ENCODE peak calls at places on chromosome 11, in four cellular contexts. P, V, Q and E are unnamed samples. For H3K4me1 and H3K9me3, the result is how much of the 10 kb centered on the place peaks cover.

GRCh38 chr11:68302256-68303054 is 9.9 kb upstream of the LRP5 start:
- DNase-seq in P (peak), V (peak), Q (peak), E (no peak)

GRCh38 chr11:47056261-47056915 is 119.8 kb downstream of the CSTPP1 start:
- DNase-seq in P (no peak), V (no peak), Q (peak), E (no peak)

GRCh38 chr11:86818466-86819282 is 18.3 kb downstream of the PRSS23 start:
- DNase-seq in P (peak), V (no peak), Q (peak), E (peak)

GRCh38 chr11:118438314-118438931 is 2.1 kb downstream of the KMT2A start:
- DNase-seq in P (peak), V (peak), Q (no peak), E (peak)

GRCh38 chr11:128305588-128305987 is 281.8 kb downstream of the ETS1 start:
- DNase-seq in P (no peak), V (no peak), Q (no peak), E (peak)

GRCh38 chr11:100855466-100856067 is 168.5 kb downstream of the ARHGAP42 start:
- DNase-seq in P (no peak), V (no peak), Q (peak), E (no peak)

GRCh38 chr11:77135069-77135468 is 7.0 kb downstream of the MYO7A start:
- DNase-seq in P (no peak), V (no peak), Q (no peak), E (no peak)

GRCh38 chr11:29324328-29324727 is 692.5 kb downstream of the KCNA4 start:
- DNase-seq in P (no peak), V (no peak), Q (no peak), E (no peak)

GRCh38 chr11:1126935-1127663 is 30.7 kb upstream of the MUC5AC start:
- DNase-seq in P (no peak), V (peak), Q (no peak), E (no peak)

GRCh38 chr11:74321487-74322188 is 10.2 kb upstream of the P4HA3 start:
- DNase-seq in P (peak), V (no peak), Q (no peak), E (no peak)

GRCh38 chr11:82883853-82884252 is 16.4 kb downstream of the PRCP start:
- DNase-seq in P (peak), V (no peak), Q (no peak), E (no peak)

GRCh38 chr11:69449320-69450063 is 32.0 kb upstream of the LINC01488 start:
- DNase-seq in P (peak), V (peak), Q (peak), E (no peak)

GRCh38 chr11:48012051-48012391 is 31.7 kb downstream of the PTPRJ start:
- DNase-seq in P (no peak), V (no peak), Q (no peak), E (peak)

GRCh38 chr11:128696930-128697329 is 3.1 kb downstream of the FLI1 start:
- DNase-seq in P (no peak), V (no peak), Q (no peak), E (no peak)

GRCh38 chr11:125871391-125872137 is 15.9 kb upstream of the HYLS1 start:
- DNase-seq in P (peak), V (no peak), Q (no peak), E (no peak)

GRCh38 chr11:15863411-15863810 is 492.9 kb downstream of the SOX6 start:
- DNase-seq in P (no peak), V (no peak), Q (no peak), E (no peak)

GRCh38 chr11:67410369-67410831 is 5.1 kb upstream of the CARNS1 start:
- DNase-seq in P (no peak), V (no peak), Q (no peak), E (no peak)

GRCh38 chr11:117907276-117908110 is 21.7 kb downstream of the TMPRSS13 start:
- DNase-seq in P (peak), V (peak), Q (peak), E (peak)

GRCh38 chr11:81707881-81708280 is 1025.8 kb downstream of the FAM181B start:
- DNase-seq in P (no peak), V (no peak), Q (no peak), E (no peak)

GRCh38 chr11:2402890-2403645 is 2.5 kb downstream of the TSSC4 start:
- DNase-seq in P (no peak), V (no peak), Q (no peak), E (no peak)

GRCh38 chr11:60887531-60887930 is 18.9 kb downstream of the PRPF19 start:
- DNase-seq in P (peak), V (no peak), Q (no peak), E (peak)

GRCh38 chr11:102516179-102516578 is 14.4 kb downstream of the MMP7 start:
- DNase-seq in P (no peak), V (no peak), Q (no peak), E (no peak)

GRCh38 chr11:111912535-111912934 is at the start of gene HSPB2:
- DNase-seq in P (no peak), V (peak), Q (no peak), E (no peak)

GRCh38 chr11:131653244-131653643 is 282.8 kb downstream of the NTM start:
- DNase-seq in P (no peak), V (no peak), Q (no peak), E (no peak)

GRCh38 chr11:19441752-19442553 is 201.2 kb upstream of the E2F8 start:
- DNase-seq in P (peak), V (no peak), Q (peak), E (no peak)

DNA sequence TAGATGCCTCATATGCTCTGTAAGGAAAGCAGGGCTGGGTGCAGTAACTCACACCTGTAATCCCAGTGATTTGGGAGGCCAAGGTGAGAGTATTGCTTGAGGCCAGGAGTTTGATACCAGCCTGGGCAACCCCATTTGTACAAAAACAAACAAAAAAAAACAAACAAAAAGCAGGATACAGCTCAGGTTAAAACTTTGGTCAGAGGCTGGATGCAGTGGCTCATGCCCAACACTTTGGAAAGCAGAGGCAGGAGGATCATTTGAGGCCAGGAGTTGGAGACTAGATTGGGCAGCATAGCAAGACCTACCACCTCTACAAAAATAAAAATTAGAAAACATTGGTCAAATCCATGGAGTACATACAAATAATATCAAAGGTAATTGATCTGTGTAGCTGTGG is 7.9 kb downstream of the CUL5 start:
- DNase-seq in P (no peak), V (no peak), Q (no peak), E (no peak)
- H3K4me1 ChIP-seq in P (under half), V (under half), Q (under half), E (under half)

GRCh38 chr11:108207683-108208060 is 14.8 kb downstream of the NPAT start:
- DNase-seq in P (no peak), V (no peak), Q (no peak), E (no peak)

GRCh38 chr11:108213784-108214183 is 8.7 kb downstream of the NPAT start:
- DNase-seq in P (no peak), V (no peak), Q (no peak), E (no peak)

GRCh38 chr11:108206171-108206570 is 16.3 kb downstream of the NPAT start:
- DNase-seq in P (no peak), V (peak), Q (no peak), E (no peak)

GRCh38 chr11:108206969-108207682 is 15.3 kb downstream of the NPAT start:
- DNase-seq in P (no peak), V (no peak), Q (no peak), E (no peak)

DNA sequence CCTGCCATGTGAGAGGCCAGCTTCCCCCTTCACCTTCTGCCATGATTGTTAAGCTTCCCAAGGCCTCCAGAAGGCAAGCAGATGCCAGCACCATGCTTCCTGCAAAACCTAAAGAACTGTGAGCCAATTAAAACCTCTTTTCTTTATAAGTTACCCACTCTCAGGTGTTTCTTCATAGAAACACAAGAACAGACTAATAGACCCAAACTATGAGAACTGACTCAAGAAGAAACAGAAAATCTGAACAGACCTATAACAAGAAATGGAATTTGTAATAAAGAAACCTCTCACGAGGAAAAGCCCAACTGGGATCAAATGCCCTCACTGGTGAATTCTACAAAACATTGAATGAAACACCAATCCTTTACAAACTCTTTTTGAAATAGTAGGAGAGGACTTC is 12.0 kb downstream of the NPAT start:
- DNase-seq in P (no peak), V (no peak), Q (no peak), E (no peak)
- H3K9me3 ChIP-seq in P (under half), V (under half), Q (under half), E (under half)

GRCh38 chr11:36408476-36409136 is 101.5 kb downstream of the TRAF6 start:
- DNase-seq in P (no peak), V (no peak), Q (no peak), E (no peak)
- H3K27ac ChIP-seq in P (no peak), V (no peak), Q (no peak), E (no peak)

GRCh38 chr11:112972399-112973115 is 11.3 kb downstream of the NCAM1 start:
- DNase-seq in P (no peak), V (no peak), Q (no peak), E (no peak)
- H3K4me1 ChIP-seq in P (under half), V (under half), Q (under half), E (under half)

DNA sequence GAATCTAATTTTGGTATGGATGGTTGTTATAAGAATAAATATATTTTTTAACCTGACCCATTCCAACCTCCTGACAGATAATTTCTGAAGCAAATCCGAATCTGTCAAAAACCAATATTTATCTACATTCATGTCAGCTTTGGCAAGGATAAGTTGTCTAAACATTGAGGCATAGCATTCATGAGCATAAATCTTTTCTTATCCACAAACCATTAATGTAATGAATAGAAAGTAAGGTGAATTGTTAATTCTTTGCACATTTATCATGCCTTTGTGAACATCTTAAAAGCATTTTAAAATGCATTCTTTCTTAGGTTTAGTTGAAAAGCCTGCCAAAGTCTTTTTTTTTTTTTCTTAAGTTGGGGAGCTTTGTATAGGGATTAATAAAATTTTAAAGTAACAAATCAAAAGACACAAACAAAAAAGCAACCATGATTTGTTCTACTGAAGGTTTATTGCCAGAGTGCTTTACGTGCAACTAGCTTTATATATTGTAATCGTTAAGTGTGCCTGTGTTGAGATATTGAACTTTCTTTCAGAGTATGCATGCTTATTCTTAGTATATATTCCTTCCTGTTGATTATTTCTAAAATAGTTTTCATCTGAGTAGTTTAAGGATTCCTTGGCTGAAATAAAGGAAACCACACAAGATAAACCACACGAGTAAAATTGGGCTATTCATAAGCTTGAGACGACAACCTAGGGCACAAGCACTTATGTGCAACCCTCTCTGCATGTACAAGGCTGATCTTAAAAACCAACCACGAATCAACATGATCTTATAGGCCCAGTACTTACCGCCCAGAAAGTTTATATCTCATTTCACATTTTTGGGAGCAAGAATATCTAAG is 1111.0 kb upstream of the CNTN5 start:
- DNase-seq in P (no peak), V (no peak), Q (no peak), E (no peak)
- H3K9me3 ChIP-seq in P (under half), V (under half), Q (under half), E (under half)

DNA sequence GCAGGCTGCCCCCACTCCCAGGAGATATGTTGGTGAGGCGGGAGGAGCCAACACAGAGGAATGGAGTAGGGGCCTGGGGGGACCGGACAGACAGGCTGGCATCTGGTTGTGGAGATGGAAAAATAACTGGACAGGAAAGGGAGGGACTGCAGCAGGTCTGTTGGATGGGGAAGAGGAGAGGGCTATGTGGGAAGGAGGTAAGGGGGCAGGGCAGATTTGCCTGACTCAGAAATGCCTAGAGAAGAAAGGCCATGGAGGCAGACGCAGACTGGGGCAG is 160.4 kb downstream of the TRIM29 start:
- DNase-seq in P (no peak), V (no peak), Q (no peak), E (no peak)
- H3K27ac ChIP-seq in P (no peak), V (no peak), Q (no peak), E (no peak)

DNA sequence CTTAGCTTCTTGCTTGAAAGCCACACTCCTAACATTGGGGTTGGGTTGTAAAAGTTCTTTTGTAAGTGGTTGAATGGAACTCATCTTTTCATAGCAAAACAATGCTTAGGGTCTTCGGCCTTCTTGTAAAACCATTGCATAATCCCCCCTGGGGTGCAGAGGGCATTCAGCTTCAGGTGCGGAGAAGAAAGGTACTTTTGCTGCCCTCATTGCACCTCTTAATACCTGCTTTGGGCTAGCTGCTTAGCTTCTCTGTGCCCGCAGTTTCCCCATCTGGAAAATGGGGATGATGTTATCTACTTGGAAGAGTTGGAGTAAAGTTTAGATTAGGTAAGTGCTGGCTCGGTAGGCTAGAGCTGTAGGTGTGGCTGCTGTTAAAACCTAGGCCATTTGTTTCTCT is 10.1 kb downstream of the TEAD1 start:
- DNase-seq in P (no peak), V (no peak), Q (no peak), E (no peak)
- H3K4me1 ChIP-seq in P (half or more), V (under half), Q (half or more), E (under half)

GRCh38 chr11:134764367-134764766 is 352.3 kb upstream of the B3GAT1 start:
- DNase-seq in P (no peak), V (no peak), Q (no peak), E (no peak)

GRCh38 chr11:134763030-134763388 is 351.0 kb upstream of the B3GAT1 start:
- DNase-seq in P (no peak), V (no peak), Q (no peak), E (no peak)

GRCh38 chr11:134762248-134763029 is 350.4 kb upstream of the B3GAT1 start:
- DNase-seq in P (no peak), V (no peak), Q (no peak), E (no peak)

GRCh38 chr11:134765565-134765964 is 353.5 kb upstream of the B3GAT1 start:
- DNase-seq in P (no peak), V (no peak), Q (no peak), E (no peak)

GRCh38 chr11:134764966-134765365 is 352.9 kb upstream of the B3GAT1 start:
- DNase-seq in P (no peak), V (no peak), Q (no peak), E (no peak)
- H3K9me3 ChIP-seq in P (under half), V (under half), Q (under half), E (under half)

DNA sequence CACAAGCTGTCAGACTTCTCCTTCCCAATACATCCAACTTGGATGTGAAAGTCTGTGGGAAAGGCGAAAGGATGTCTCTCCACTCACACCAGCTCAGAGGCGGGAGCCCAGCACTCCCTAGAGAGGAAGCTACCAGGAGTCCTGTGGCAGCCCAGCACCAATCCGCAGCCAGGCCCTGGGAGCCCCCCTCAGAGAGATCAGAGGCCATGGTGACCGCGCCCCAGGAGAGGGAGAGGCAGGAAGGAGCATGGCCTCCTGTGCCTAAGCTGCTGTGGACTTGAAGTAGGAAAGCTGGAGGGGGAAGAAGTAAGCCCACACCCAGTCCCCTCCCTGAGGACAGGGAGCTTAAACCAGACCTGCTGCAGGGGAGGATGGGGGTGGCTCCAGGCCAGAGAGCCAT is 24.4 kb upstream of the IGSF9B start:
- DNase-seq in P (no peak), V (no peak), Q (no peak), E (no peak)
- H3K27ac ChIP-seq in P (no peak), V (no peak), Q (no peak), E (no peak)